ENCODE peak calls at places on chromosomes 11 and 22, in eight cellular contexts. One of them, this sample, is unnamed. For H3K27me3, the result is how much of the 10 kb centered on the place peaks cover.

GRCh38 chr22:19291218-19291579 is 320 bp downstream of the CLTCL1 start:
- DNase-seq in vagina: no peak
- DNase-seq in transverse colon: peak
- DNase-seq in sigmoid colon: peak
- DNase-seq in K562: peak
- DNase-seq in GM23338: peak
- DNase-seq in stomach: peak
- DNase-seq in HL-60: no peak
- DNase-seq in this sample: peak

GRCh38 chr11:83364500-83365059 is 78.4 kb upstream of the CCDC90B start:
- DNase-seq in HL-60: no peak
- DNase-seq in transverse colon: no peak
- DNase-seq in GM23338: peak
- DNase-seq in stomach: no peak
- DNase-seq in sigmoid colon: no peak
- DNase-seq in K562: no peak
- DNase-seq in vagina: no peak
- DNase-seq in this sample: no peak

GRCh38 chr11:120512727-120513435 is 1.3 kb downstream of the GRIK4 start:
- DNase-seq in stomach: peak
- DNase-seq in vagina: no peak
- DNase-seq in HL-60: no peak
- DNase-seq in GM23338: no peak
- DNase-seq in K562: no peak
- DNase-seq in sigmoid colon: no peak
- DNase-seq in transverse colon: no peak
- DNase-seq in this sample: no peak

GRCh38 chr22:30277547-30278344 is 11.1 kb upstream of the OSM start:
- DNase-seq in stomach: no peak
- DNase-seq in transverse colon: no peak
- DNase-seq in vagina: no peak
- DNase-seq in sigmoid colon: no peak
- DNase-seq in K562: no peak
- DNase-seq in GM23338: no peak
- DNase-seq in HL-60: no peak
- DNase-seq in this sample: no peak

GRCh38 chr11:133821776-133822175 is 23.5 kb downstream of the SPATA19 start:
- DNase-seq in GM23338: peak
- DNase-seq in transverse colon: peak
- DNase-seq in vagina: no peak
- DNase-seq in K562: peak
- DNase-seq in sigmoid colon: no peak
- DNase-seq in HL-60: peak
- DNase-seq in stomach: peak
- DNase-seq in this sample: no peak

GRCh38 chr22:22753526-22754267 is 109.3 kb downstream of the GGTLC2 start:
- DNase-seq in vagina: peak
- DNase-seq in K562: peak
- DNase-seq in sigmoid colon: no peak
- DNase-seq in HL-60: peak
- DNase-seq in transverse colon: peak
- DNase-seq in GM23338: peak
- DNase-seq in stomach: peak
- DNase-seq in this sample: peak

GRCh38 chr11:132490976-132491375 is 1041.3 kb downstream of the OPCML start:
- DNase-seq in transverse colon: no peak
- DNase-seq in sigmoid colon: peak
- DNase-seq in vagina: no peak
- DNase-seq in K562: no peak
- DNase-seq in GM23338: no peak
- DNase-seq in stomach: no peak
- DNase-seq in HL-60: no peak
- DNase-seq in this sample: no peak

GRCh38 chr22:46389081-46389480 is 53.6 kb downstream of the TRMU start:
- DNase-seq in GM23338: no peak
- DNase-seq in stomach: no peak
- DNase-seq in transverse colon: no peak
- DNase-seq in K562: no peak
- DNase-seq in sigmoid colon: no peak
- DNase-seq in HL-60: no peak
- DNase-seq in vagina: no peak
- DNase-seq in this sample: no peak

GRCh38 chr11:62931501-62932278 is 10.5 kb upstream of the CHRM1 start:
- DNase-seq in transverse colon: no peak
- DNase-seq in stomach: no peak
- DNase-seq in HL-60: no peak
- DNase-seq in GM23338: no peak
- DNase-seq in vagina: no peak
- DNase-seq in sigmoid colon: no peak
- DNase-seq in K562: no peak
- DNase-seq in this sample: no peak

GRCh38 chr22:27636716-27637503 is 164.6 kb downstream of the MN1 start:
- DNase-seq in GM23338: no peak
- DNase-seq in stomach: no peak
- DNase-seq in transverse colon: no peak
- DNase-seq in vagina: no peak
- DNase-seq in K562: no peak
- DNase-seq in HL-60: no peak
- DNase-seq in sigmoid colon: no peak
- DNase-seq in this sample: no peak

GRCh38 chr11:123601136-123601535 is 53.3 kb downstream of the SCN3B start:
- DNase-seq in HL-60: no peak
- DNase-seq in stomach: no peak
- DNase-seq in GM23338: no peak
- DNase-seq in K562: no peak
- DNase-seq in transverse colon: no peak
- DNase-seq in vagina: no peak
- DNase-seq in sigmoid colon: no peak
- DNase-seq in this sample: no peak

GRCh38 chr11:223026-223789 is 12.9 kb downstream of the SIRT3 start:
- DNase-seq in sigmoid colon: peak
- DNase-seq in stomach: no peak
- DNase-seq in HL-60: no peak
- DNase-seq in K562: no peak
- DNase-seq in GM23338: no peak
- DNase-seq in transverse colon: no peak
- DNase-seq in vagina: peak
- DNase-seq in this sample: peak

GRCh38 chr11:56473252-56473651 is at the start of gene OR5M3:
- DNase-seq in GM23338: no peak
- DNase-seq in stomach: no peak
- DNase-seq in HL-60: no peak
- DNase-seq in transverse colon: no peak
- DNase-seq in sigmoid colon: no peak
- DNase-seq in vagina: no peak
- DNase-seq in K562: no peak
- DNase-seq in this sample: no peak

GRCh38 chr11:75324740-75325139 is 26.7 kb downstream of the ARRB1 start:
- DNase-seq in transverse colon: no peak
- DNase-seq in stomach: peak
- DNase-seq in HL-60: no peak
- DNase-seq in GM23338: no peak
- DNase-seq in vagina: no peak
- DNase-seq in sigmoid colon: no peak
- DNase-seq in K562: no peak
- DNase-seq in this sample: no peak

GRCh38 chr11:65116370-65117205 is 913 bp downstream of the ZNHIT2 start:
- DNase-seq in vagina: no peak
- DNase-seq in sigmoid colon: peak
- DNase-seq in GM23338: peak
- DNase-seq in HL-60: peak
- DNase-seq in K562: no peak
- DNase-seq in transverse colon: no peak
- DNase-seq in stomach: peak
- DNase-seq in this sample: peak

GRCh38 chr11:132439711-132440300 is 1069.4 kb downstream of the NTM start:
- DNase-seq in HL-60: no peak
- DNase-seq in transverse colon: no peak
- DNase-seq in stomach: no peak
- DNase-seq in sigmoid colon: no peak
- DNase-seq in vagina: no peak
- DNase-seq in GM23338: no peak
- DNase-seq in K562: no peak
- DNase-seq in this sample: no peak

GRCh38 chr22:22462813-22463567 is 45.6 kb downstream of the ZNF280B start:
- DNase-seq in K562: peak
- DNase-seq in sigmoid colon: no peak
- DNase-seq in HL-60: no peak
- DNase-seq in transverse colon: no peak
- DNase-seq in GM23338: peak
- DNase-seq in stomach: no peak
- DNase-seq in vagina: no peak
- DNase-seq in this sample: no peak

GRCh38 chr22:47310601-47311000 is 548.2 kb downstream of the TBC1D22A start:
- DNase-seq in transverse colon: no peak
- DNase-seq in vagina: no peak
- DNase-seq in K562: no peak
- DNase-seq in HL-60: no peak
- DNase-seq in GM23338: no peak
- DNase-seq in sigmoid colon: no peak
- DNase-seq in stomach: no peak
- DNase-seq in this sample: no peak

GRCh38 chr22:20408891-20409290 is 14.9 kb downstream of the ZNF74 start:
- DNase-seq in GM23338: no peak
- DNase-seq in transverse colon: no peak
- DNase-seq in K562: no peak
- DNase-seq in vagina: no peak
- DNase-seq in stomach: peak
- DNase-seq in sigmoid colon: peak
- DNase-seq in HL-60: no peak
- DNase-seq in this sample: no peak

GRCh38 chr11:69702239-69702668 is 1.6 kb downstream of the FGF19 start:
- DNase-seq in transverse colon: no peak
- DNase-seq in stomach: no peak
- DNase-seq in K562: no peak
- DNase-seq in vagina: no peak
- DNase-seq in sigmoid colon: peak
- DNase-seq in HL-60: no peak
- DNase-seq in GM23338: peak
- DNase-seq in this sample: no peak
- H3K27me3 ChIP-seq in transverse colon: half or more
- H3K27me3 ChIP-seq in stomach: under half
- H3K27me3 ChIP-seq in K562: under half
- H3K27me3 ChIP-seq in vagina: under half
- H3K27me3 ChIP-seq in sigmoid colon: half or more
- H3K27me3 ChIP-seq in HL-60: half or more
- H3K27me3 ChIP-seq in GM23338: under half
- H3K27me3 ChIP-seq in this sample: half or more

GRCh38 chr11:100557830-100558611 is 129.1 kb upstream of the ARHGAP42 start:
- DNase-seq in HL-60: no peak
- DNase-seq in sigmoid colon: no peak
- DNase-seq in vagina: no peak
- DNase-seq in transverse colon: no peak
- DNase-seq in K562: no peak
- DNase-seq in GM23338: no peak
- DNase-seq in stomach: no peak
- DNase-seq in this sample: no peak

GRCh38 chr11:100560606-100561005 is 126.5 kb upstream of the ARHGAP42 start:
- DNase-seq in sigmoid colon: no peak
- DNase-seq in stomach: no peak
- DNase-seq in HL-60: no peak
- DNase-seq in vagina: no peak
- DNase-seq in K562: no peak
- DNase-seq in GM23338: no peak
- DNase-seq in transverse colon: no peak
- DNase-seq in this sample: no peak

GRCh38 chr11:100561325-100561724 is 125.8 kb upstream of the ARHGAP42 start:
- DNase-seq in K562: no peak
- DNase-seq in sigmoid colon: no peak
- DNase-seq in vagina: no peak
- DNase-seq in transverse colon: no peak
- DNase-seq in GM23338: no peak
- DNase-seq in HL-60: no peak
- DNase-seq in stomach: no peak
- DNase-seq in this sample: no peak

GRCh38 chr11:100562102-100562501 is 125.0 kb upstream of the ARHGAP42 start:
- DNase-seq in HL-60: no peak
- DNase-seq in transverse colon: no peak
- DNase-seq in K562: no peak
- DNase-seq in GM23338: no peak
- DNase-seq in vagina: no peak
- DNase-seq in stomach: no peak
- DNase-seq in sigmoid colon: no peak
- DNase-seq in this sample: no peak

GRCh38 chr11:100556781-100557180 is 130.3 kb upstream of the ARHGAP42 start:
- DNase-seq in GM23338: no peak
- DNase-seq in K562: no peak
- DNase-seq in HL-60: no peak
- DNase-seq in sigmoid colon: no peak
- DNase-seq in vagina: no peak
- DNase-seq in transverse colon: no peak
- DNase-seq in stomach: no peak
- DNase-seq in this sample: no peak
- TF ChIP-seq CTCF in GM23338: no peak
- TF ChIP-seq CTCF in K562: no peak
- TF ChIP-seq CTCF in HL-60: no peak
- TF ChIP-seq CTCF in sigmoid colon: no peak
- TF ChIP-seq CTCF in vagina: no peak
- TF ChIP-seq CTCF in transverse colon: no peak
- TF ChIP-seq CTCF in stomach: no peak
- TF ChIP-seq CTCF in this sample: no peak

GRCh38 chr22:39526736-39527171 is 5.8 kb downstream of the RPS19BP1 start:
- DNase-seq in vagina: no peak
- DNase-seq in stomach: no peak
- DNase-seq in sigmoid colon: no peak
- DNase-seq in transverse colon: no peak
- DNase-seq in K562: no peak
- DNase-seq in GM23338: no peak
- DNase-seq in HL-60: peak
- DNase-seq in this sample: no peak
- TF ChIP-seq POLR2AphosphoS5 in vagina: no peak
- TF ChIP-seq POLR2AphosphoS5 in stomach: no peak
- TF ChIP-seq POLR2AphosphoS5 in sigmoid colon: no peak
- TF ChIP-seq POLR2AphosphoS5 in transverse colon: no peak
- TF ChIP-seq POLR2AphosphoS5 in K562: no peak
- TF ChIP-seq POLR2AphosphoS5 in GM23338: no peak
- TF ChIP-seq POLR2AphosphoS5 in HL-60: peak
- TF ChIP-seq POLR2AphosphoS5 in this sample: no peak

GRCh38 chr11:72379384-72380131 is 54.8 kb downstream of the CLPB start:
- DNase-seq in stomach: no peak
- DNase-seq in transverse colon: no peak
- DNase-seq in sigmoid colon: no peak
- DNase-seq in vagina: no peak
- DNase-seq in HL-60: no peak
- DNase-seq in K562: no peak
- DNase-seq in GM23338: no peak
- DNase-seq in this sample: no peak

GRCh38 chr11:72378704-72379383 is 55.5 kb downstream of the CLPB start:
- DNase-seq in sigmoid colon: peak
- DNase-seq in stomach: peak
- DNase-seq in HL-60: no peak
- DNase-seq in transverse colon: peak
- DNase-seq in GM23338: no peak
- DNase-seq in vagina: no peak
- DNase-seq in K562: no peak
- DNase-seq in this sample: no peak

GRCh38 chr11:72381584-72382090 is 52.7 kb downstream of the CLPB start:
- DNase-seq in stomach: no peak
- DNase-seq in sigmoid colon: no peak
- DNase-seq in K562: no peak
- DNase-seq in GM23338: no peak
- DNase-seq in HL-60: no peak
- DNase-seq in transverse colon: no peak
- DNase-seq in vagina: no peak
- DNase-seq in this sample: no peak

GRCh38 chr11:72377596-72377995 is 56.7 kb downstream of the CLPB start:
- DNase-seq in HL-60: no peak
- DNase-seq in transverse colon: no peak
- DNase-seq in GM23338: no peak
- DNase-seq in stomach: no peak
- DNase-seq in vagina: no peak
- DNase-seq in sigmoid colon: no peak
- DNase-seq in K562: no peak
- DNase-seq in this sample: no peak

GRCh38 chr11:72380132-72380503 is 54.2 kb downstream of the CLPB start:
- DNase-seq in GM23338: no peak
- DNase-seq in HL-60: no peak
- DNase-seq in sigmoid colon: no peak
- DNase-seq in transverse colon: no peak
- DNase-seq in K562: no peak
- DNase-seq in stomach: no peak
- DNase-seq in vagina: no peak
- DNase-seq in this sample: no peak
- H3K27me3 ChIP-seq in GM23338: under half
- H3K27me3 ChIP-seq in HL-60: under half
- H3K27me3 ChIP-seq in sigmoid colon: under half
- H3K27me3 ChIP-seq in transverse colon: under half
- H3K27me3 ChIP-seq in K562: under half
- H3K27me3 ChIP-seq in stomach: under half
- H3K27me3 ChIP-seq in vagina: under half
- H3K27me3 ChIP-seq in this sample: under half

This sample was measured in suprapubic skin.